ENCODE peak calls at places on chromosomes 6 and 20, in ten cellular contexts. V is NB4, Z is WTC11, H is GM12878, O is A549, I is HepG2, Y is HCT116, P is H1, G is SK-N-SH, J is K562. K is an unnamed sample.

GRCh38 chr20:37880726-37881591 is 22.0 kb upstream of the VSTM2L start:
- DNase-seq in Y (no peak), O (no peak), V (peak), H (no peak), G (peak), P (no peak), J (peak), Z (no peak), I (peak), K (no peak)

GRCh38 chr20:6708010-6708409 is 59.5 kb upstream of the BMP2 start:
- DNase-seq in G (no peak), Z (no peak), I (no peak), V (no peak), O (no peak), Y (no peak), P (no peak), H (no peak), J (no peak), K (peak)

GRCh38 chr6:11193434-11193833 is 39.0 kb downstream of the NEDD9 start:
- DNase-seq in J (no peak), Z (no peak), I (no peak), O (no peak), P (no peak), Y (no peak), G (no peak), H (no peak), V (no peak), K (no peak)

GRCh38 chr20:44153636-44154043 is 33.3 kb downstream of the JPH2 start:
- DNase-seq in J (no peak), G (no peak), Y (no peak), I (no peak), Z (no peak), O (no peak), V (no peak), P (no peak), H (no peak), K (no peak)

GRCh38 chr6:152257581-152257980 is 379.6 kb downstream of the SYNE1 start:
- DNase-seq in V (no peak), Y (no peak), P (no peak), J (no peak), Z (no peak), I (no peak), O (no peak), G (no peak), H (no peak), K (no peak)

GRCh38 chr6:24436979-24437378 is 34.2 kb downstream of the MRS2 start:
- DNase-seq in Z (no peak), H (no peak), I (no peak), O (no peak), P (no peak), J (no peak), Y (no peak), V (no peak), G (no peak), K (no peak)

GRCh38 chr6:44661221-44661609 is 273.7 kb downstream of the CDC5L start:
- DNase-seq in O (no peak), V (no peak), P (no peak), J (no peak), Z (no peak), G (no peak), I (peak), H (no peak), Y (no peak), K (no peak)

GRCh38 chr6:33856655-33857054 is 52.9 kb upstream of the MLN start:
- DNase-seq in O (no peak), H (peak), I (no peak), Y (no peak), V (peak), P (no peak), J (no peak), G (no peak), Z (no peak), K (no peak)

GRCh38 chr6:144185133-144185836 is 35.0 kb downstream of the STX11 start:
- DNase-seq in Z (no peak), Y (no peak), J (no peak), P (no peak), G (no peak), V (no peak), I (no peak), H (no peak), O (no peak), K (no peak)

GRCh38 chr20:18090044-18090443 is 32.3 kb upstream of the OVOL2 start:
- DNase-seq in I (peak), J (no peak), V (peak), Z (no peak), G (no peak), H (no peak), O (peak), P (no peak), Y (no peak), K (no peak)

GRCh38 chr20:17966432-17967312 is 1.9 kb downstream of the SNX5 start:
- DNase-seq in Y (no peak), G (peak), Z (no peak), H (no peak), O (peak), I (peak), V (peak), P (no peak), J (no peak), K (peak)

GRCh38 chr6:37222125-37222967 is 35.2 kb upstream of the TBC1D22B start:
- DNase-seq in G (peak), Y (peak), I (peak), J (peak), H (peak), P (peak), Z (peak), O (peak), V (peak), K (peak)

GRCh38 chr6:125974214-125974866 is 12.0 kb upstream of the TRMT11 start:
- DNase-seq in I (peak), Y (peak), V (peak), Z (no peak), G (peak), O (peak), P (no peak), H (no peak), J (peak), K (peak)

GRCh38 chr6:132320007-132320406 is 81.3 kb downstream of the MOXD1 start:
- DNase-seq in H (no peak), Z (no peak), V (no peak), Y (no peak), G (no peak), I (no peak), J (no peak), P (no peak), O (no peak), K (peak)

GRCh38 chr6:157264701-157265100 is 58.6 kb downstream of the TMEM242 start:
- DNase-seq in Y (no peak), G (no peak), O (no peak), I (no peak), P (no peak), V (no peak), H (no peak), J (no peak), Z (no peak), K (peak)

GRCh38 chr6:130018830-130019795 is 732 bp downstream of the L3MBTL3 start:
- DNase-seq in J (peak), H (no peak), I (no peak), G (peak), V (peak), Y (no peak), Z (peak), O (peak), P (no peak), K (peak)

GRCh38 chr6:91653954-91654843 is 1067.3 kb upstream of the MAP3K7 start:
- DNase-seq in G (no peak), J (no peak), O (no peak), P (no peak), H (no peak), Z (no peak), Y (no peak), I (no peak), V (no peak), K (no peak)

GRCh38 chr20:44711237-44711636 is 3.9 kb upstream of the CCN5 start:
- DNase-seq in G (no peak), O (no peak), V (no peak), Z (no peak), H (no peak), I (no peak), Y (no peak), P (no peak), J (no peak), K (no peak)

GRCh38 chr6:28729501-28730402 is 194.0 kb downstream of the TRIM27 start:
- DNase-seq in I (no peak), H (no peak), G (no peak), Z (no peak), O (peak), V (peak), J (no peak), P (no peak), Y (no peak), K (no peak)

GRCh38 chr6:112066606-112067005 is 12.7 kb downstream of the CCN6 start:
- DNase-seq in J (no peak), Y (no peak), Z (no peak), H (no peak), G (no peak), P (no peak), I (no peak), V (no peak), O (no peak), K (no peak)

GRCh38 chr6:69286341-69286740 is 510.5 kb downstream of the LMBRD1 start:
- DNase-seq in J (no peak), I (no peak), P (no peak), H (no peak), Y (no peak), V (no peak), G (no peak), O (no peak), Z (no peak), K (no peak)

GRCh38 chr6:5996701-5997419 is 9.9 kb downstream of the NRN1 start:
- DNase-seq in P (no peak), I (no peak), V (peak), H (no peak), Y (no peak), Z (peak), J (no peak), O (no peak), G (peak), K (peak)

GRCh38 chr6:15244605-15245360 is 1.1 kb upstream of the JARID2 start:
- DNase-seq in Y (no peak), V (peak), Z (peak), P (no peak), J (peak), G (no peak), H (no peak), I (peak), O (peak), K (peak)

GRCh38 chr6:109455502-109456282 is at the start of gene MICAL1:
- DNase-seq in O (peak), P (no peak), I (peak), Z (peak), H (peak), J (peak), V (peak), Y (no peak), G (peak), K (peak)

GRCh38 chr20:48769111-48769879 is 58.5 kb downstream of the PREX1 start:
- DNase-seq in J (peak), O (no peak), V (peak), I (no peak), H (no peak), Z (no peak), G (no peak), P (no peak), Y (no peak), K (no peak)

GRCh38 chr6:158002249-158002950 is 20.7 kb downstream of the SYNJ2 start:
- DNase-seq in O (no peak), I (no peak), H (no peak), Y (peak), J (no peak), Z (no peak), V (no peak), P (no peak), G (no peak), K (no peak)

GRCh38 chr20:18647777-18648176 is 59.9 kb downstream of the DTD1 start:
- DNase-seq in H (no peak), V (no peak), O (no peak), J (no peak), I (no peak), P (no peak), G (no peak), Z (no peak), Y (no peak), K (no peak)

GRCh38 chr6:170031096-170031471 is 259.8 kb downstream of the DLL1 start:
- DNase-seq in G (no peak), V (no peak), I (no peak), Y (no peak), P (no peak), O (no peak), H (no peak), J (no peak), Z (peak), K (no peak)

GRCh38 chr6:151209071-151209831 is 30.5 kb upstream of the AKAP12 start:
- DNase-seq in Y (peak), Z (no peak), O (no peak), P (no peak), I (peak), H (no peak), J (no peak), G (peak), V (no peak), K (peak)

GRCh38 chr6:166206066-166206465 is 38.4 kb upstream of the TBXT start:
- DNase-seq in P (no peak), V (no peak), I (no peak), J (no peak), O (no peak), H (no peak), Z (no peak), Y (no peak), G (no peak), K (no peak)

GRCh38 chr6:15798856-15799255 is 136.0 kb upstream of the DTNBP1 start:
- DNase-seq in I (no peak), G (no peak), Y (no peak), H (no peak), J (no peak), V (no peak), Z (no peak), O (no peak), P (no peak), K (no peak)

GRCh38 chr6:138162104-138162946 is 586 bp downstream of the ARFGEF3 start:
- DNase-seq in H (no peak), Z (peak), O (peak), G (peak), P (no peak), J (no peak), Y (no peak), V (peak), I (no peak), K (peak)

GRCh38 chr6:118377711-118378414 is 170.2 kb upstream of the PLN start:
- DNase-seq in H (no peak), O (no peak), Y (no peak), I (no peak), Z (peak), G (no peak), J (no peak), V (peak), P (no peak), K (no peak)

GRCh38 chr20:38001981-38002380 is 31.3 kb downstream of the TTI1 start:
- DNase-seq in H (no peak), Z (no peak), J (peak), V (no peak), O (no peak), P (no peak), Y (no peak), G (no peak), I (no peak), K (peak)

GRCh38 chr20:5544702-5545101 is 205.5 kb upstream of the SHLD1 start:
- DNase-seq in V (no peak), H (no peak), Y (no peak), G (no peak), O (no peak), P (no peak), I (no peak), Z (no peak), J (no peak), K (no peak)

GRCh38 chr6:65229768-65230167 is 477.3 kb downstream of the EYS start:
- DNase-seq in V (no peak), G (no peak), O (no peak), I (no peak), J (no peak), P (no peak), Y (no peak), Z (no peak), H (no peak), K (peak)

GRCh38 chr20:55360895-55361294 is 644.4 kb downstream of the CBLN4 start:
- DNase-seq in Z (no peak), V (no peak), J (no peak), H (no peak), P (no peak), I (no peak), G (no peak), O (no peak), Y (no peak), K (no peak)

GRCh38 chr20:55365745-55366144 is 639.6 kb downstream of the CBLN4 start:
- DNase-seq in H (no peak), P (no peak), I (no peak), O (no peak), Z (no peak), Y (no peak), G (no peak), V (no peak), J (no peak), K (no peak)
- TF ChIP-seq MAX in H (no peak), P (no peak), I (no peak), O (no peak), Z (no peak), Y (no peak), G (no peak), V (no peak), J (no peak), K (no peak)

DNA sequence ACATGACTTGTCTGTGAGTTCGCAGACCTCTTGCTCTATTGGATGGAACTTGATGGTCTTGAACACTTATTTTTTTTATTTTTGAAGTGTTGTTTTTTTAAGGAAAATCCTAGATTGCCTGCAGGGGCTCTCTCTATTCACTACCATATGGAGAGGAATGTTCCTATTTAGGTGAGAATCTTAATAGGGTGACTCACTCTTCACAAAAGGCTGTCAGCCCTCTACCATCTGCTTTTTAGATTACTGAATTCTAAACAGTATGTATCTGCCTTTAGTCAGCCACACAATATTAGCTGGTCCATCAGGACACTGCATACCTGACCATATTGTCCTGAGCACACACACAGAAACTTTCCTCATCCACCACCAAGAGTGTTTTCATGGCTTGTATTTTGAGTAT is 6.4 kb upstream of the BTBD9 start:
- DNase-seq in H (no peak), I (no peak), G (no peak), V (no peak), Y (no peak), P (no peak), Z (no peak), J (no peak), O (no peak), K (no peak)
- TF ChIP-seq MAX in H (no peak), I (no peak), G (no peak), V (no peak), Y (no peak), P (no peak), Z (no peak), J (no peak), O (no peak), K (no peak)

GRCh38 chr6:149044394-149044965 is 273.0 kb upstream of the TAB2 start:
- DNase-seq in Y (no peak), Z (no peak), J (no peak), G (no peak), P (no peak), H (no peak), O (no peak), I (no peak), V (no peak), K (no peak)

GRCh38 chr6:149045404-149045803 is 272.1 kb upstream of the TAB2 start:
- DNase-seq in I (peak), Y (no peak), V (peak), Z (no peak), O (no peak), G (no peak), J (no peak), P (no peak), H (no peak), K (no peak)

GRCh38 chr6:149046164-149046821 is 271.2 kb upstream of the TAB2 start:
- DNase-seq in Z (no peak), G (no peak), J (no peak), H (no peak), O (no peak), I (no peak), P (no peak), V (no peak), Y (no peak), K (no peak)

GRCh38 chr6:149041953-149042352 is 275.6 kb upstream of the TAB2 start:
- DNase-seq in H (no peak), I (no peak), J (no peak), Z (no peak), Y (no peak), G (no peak), O (no peak), V (no peak), P (no peak), K (no peak)

DNA sequence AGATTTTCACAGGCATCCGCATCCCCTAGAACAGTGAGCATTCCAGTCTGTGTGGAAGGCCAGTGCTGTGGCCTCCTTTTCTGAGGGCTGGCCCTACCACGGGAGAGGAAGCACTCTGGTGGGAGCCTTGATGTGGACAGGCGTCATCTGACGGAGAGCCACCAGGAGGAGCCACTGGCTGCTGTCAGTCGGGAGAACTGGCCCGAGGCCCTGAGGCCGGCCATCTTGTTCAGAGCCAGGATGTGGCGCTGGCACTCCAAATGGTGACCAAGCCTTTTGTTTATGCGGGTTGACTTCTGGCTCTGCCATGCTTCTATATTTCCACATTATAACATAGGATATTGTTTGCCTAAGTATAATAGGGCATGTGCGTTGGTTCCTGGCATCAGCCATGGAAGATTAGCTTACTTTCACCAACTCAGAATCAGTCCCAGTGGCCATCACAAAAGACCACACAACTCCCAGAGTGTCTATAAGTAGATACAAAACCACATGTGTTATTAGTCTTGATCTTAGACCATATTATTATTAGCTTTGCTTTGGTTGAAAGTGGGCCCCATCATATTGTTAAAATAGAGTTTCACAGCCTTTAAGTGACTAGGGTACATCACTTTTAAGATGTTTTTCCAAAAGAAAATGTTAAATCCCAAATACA is 273.9 kb upstream of the TAB2 start:
- DNase-seq in J (peak), Z (peak), V (peak), I (peak), Y (peak), H (no peak), O (peak), G (peak), P (peak), K (no peak)
- TF ChIP-seq MAX in J (no peak), Z (no peak), V (no peak), I (no peak), Y (no peak), H (no peak), O (no peak), G (no peak), P (no peak), K (no peak)

GRCh38 chr20:34621383-34622367 is 55.2 kb downstream of the PIGU start:
- DNase-seq in Y (no peak), H (no peak), J (no peak), O (peak), P (no peak), I (peak), V (peak), Z (no peak), G (no peak), K (no peak)
- TF ChIP-seq MAX in Y (no peak), H (no peak), J (no peak), O (peak), P (no peak), I (peak), V (no peak), Z (no peak), G (no peak), K (no peak)

DNA sequence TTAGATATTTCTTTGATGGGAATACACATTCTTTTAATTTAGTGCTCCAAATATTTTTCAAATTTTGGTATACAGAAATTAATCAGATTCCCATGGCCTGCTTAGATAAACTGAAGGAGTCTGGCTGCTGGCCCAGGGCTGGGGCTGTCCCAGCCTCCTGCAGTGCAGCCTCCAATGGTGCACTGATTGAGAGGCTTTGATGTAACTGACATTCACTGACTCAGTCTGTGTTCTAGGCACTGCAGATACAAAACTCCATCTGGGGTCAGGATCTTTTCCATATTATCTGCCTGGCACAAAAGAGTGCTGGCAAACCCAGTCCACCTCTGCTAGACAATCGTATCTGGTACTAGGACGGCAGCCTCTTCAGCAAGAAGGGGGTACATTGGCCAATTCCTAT is 64.8 kb downstream of the GRIK2 start:
- DNase-seq in I (no peak), O (no peak), J (no peak), Z (no peak), P (no peak), V (no peak), Y (peak), G (no peak), H (no peak), K (no peak)
- TF ChIP-seq MAX in I (no peak), O (no peak), J (no peak), Z (no peak), P (no peak), V (no peak), Y (no peak), G (no peak), H (no peak), K (no peak)

GRCh38 chr6:167704396-167704801 is 122.3 kb upstream of the AFDN start:
- DNase-seq in V (no peak), H (no peak), O (no peak), Z (no peak), G (no peak), P (no peak), I (no peak), J (peak), Y (no peak), K (no peak)
- TF ChIP-seq MAX in V (no peak), H (no peak), O (no peak), Z (no peak), G (no peak), P (no peak), I (no peak), J (no peak), Y (no peak), K (no peak)